ENCODE peak calls at places on chromosomes 12 and 14, in six cellular contexts. F is HuH-7, O is NCI-H345, Q is kidney glomerular epithelial cell, N is NCI-H146, R is fibroblast of the aortic adventitia. L is an unnamed sample.

GRCh38 chr12:112239881-112240280 is 114.5 kb downstream of the TRAFD1 start:
- DNase-seq in Q (no peak), R (peak), F (no peak), O (no peak), N (no peak), L (no peak)

GRCh38 chr12:16350682-16351081 is 3.2 kb downstream of the MGST1 start:
- DNase-seq in F (no peak), R (peak), Q (peak), O (no peak), N (no peak), L (peak)

GRCh38 chr14:64706119-64706465 is 1.9 kb downstream of the PLEKHG3 start:
- DNase-seq in O (no peak), Q (no peak), N (no peak), F (no peak), R (no peak), L (no peak)

GRCh38 chr12:4275869-4276253 is 2.3 kb downstream of the CCND2 start:
- DNase-seq in R (no peak), N (no peak), O (no peak), F (no peak), Q (no peak), L (no peak)

GRCh38 chr14:24177041-24177825 is 5.4 kb downstream of the REC8 start:
- DNase-seq in N (no peak), O (no peak), F (no peak), Q (no peak), R (no peak), L (no peak)

GRCh38 chr12:104738371-104738710 is 219.7 kb downstream of the SLC41A2 start:
- DNase-seq in O (peak), F (no peak), R (no peak), Q (no peak), N (no peak), L (no peak)

GRCh38 chr12:27344246-27344645 is 11.6 kb downstream of the BMAL2 start:
- DNase-seq in F (no peak), N (no peak), Q (no peak), O (no peak), R (no peak), L (no peak)

GRCh38 chr12:33926095-33926494 is 96.2 kb upstream of the ALG10 start:
- DNase-seq in Q (no peak), O (no peak), N (no peak), R (no peak), F (no peak), L (no peak)

GRCh38 chr14:94392510-94392935 is 4.1 kb upstream of the SERPINA1 start:
- DNase-seq in F (no peak), R (peak), Q (no peak), N (no peak), O (no peak), L (peak)

GRCh38 chr12:93847517-93848452 is 170.6 kb downstream of the CRADD start:
- DNase-seq in Q (no peak), O (no peak), F (no peak), R (no peak), N (no peak), L (no peak)

GRCh38 chr14:74258705-74259035 is 19.4 kb downstream of the VSX2 start:
- DNase-seq in O (no peak), N (no peak), F (no peak), R (no peak), Q (no peak), L (no peak)

GRCh38 chr14:61218765-61219164 is 62.4 kb downstream of the TMEM30B start:
- DNase-seq in Q (no peak), N (no peak), F (no peak), O (no peak), R (peak), L (no peak)

GRCh38 chr14:104994988-104995387 is 9.4 kb downstream of the CLBA1 start:
- DNase-seq in F (no peak), R (no peak), O (no peak), Q (no peak), N (no peak), L (no peak)

GRCh38 chr12:5807538-5808219 is 137.4 kb downstream of the ANO2 start:
- DNase-seq in R (no peak), N (no peak), O (no peak), Q (no peak), F (no peak), L (peak)

GRCh38 chr12:12839886-12840285 is 26.7 kb downstream of the DDX47 start:
- DNase-seq in F (peak), O (no peak), N (no peak), Q (peak), R (peak), L (peak)

GRCh38 chr12:3097186-3097804 is 20.1 kb downstream of the TSPAN9 start:
- DNase-seq in R (peak), O (no peak), F (no peak), N (no peak), Q (peak), L (peak)

GRCh38 chr12:77232045-77232444 is 166.7 kb upstream of the E2F7 start:
- DNase-seq in N (no peak), F (no peak), R (peak), O (no peak), Q (no peak), L (no peak)

GRCh38 chr12:6927999-6928702 is 392 bp downstream of the ATN1 start:
- DNase-seq in Q (no peak), F (no peak), O (no peak), N (peak), R (no peak), L (no peak)

GRCh38 chr14:58716706-58717105 is 78.9 kb downstream of the DACT1 start:
- DNase-seq in R (no peak), O (no peak), F (no peak), N (no peak), Q (no peak), L (no peak)

GRCh38 chr14:61503167-61503801 is 181.9 kb downstream of the PRKCH start:
- DNase-seq in O (no peak), F (no peak), R (peak), Q (no peak), N (no peak), L (peak)

GRCh38 chr14:52546318-52546670 is 6.0 kb downstream of the TXNDC16 start:
- DNase-seq in F (no peak), N (no peak), R (no peak), Q (no peak), O (no peak), L (no peak)

GRCh38 chr12:124371970-124372555 is 77.2 kb downstream of the RFLNA start:
- DNase-seq in R (no peak), Q (no peak), F (no peak), O (no peak), N (no peak), L (no peak)

GRCh38 chr14:37592288-37593274 is 2.5 kb downstream of the FOXA1 start:
- DNase-seq in O (peak), N (peak), F (peak), R (no peak), Q (no peak), L (no peak)

L was measured in RCC 7860.